ENCODE peak calls at places on chromosomes 13 and 19, in four cellular contexts. L is cardiac fibroblast, G is SK-N-SH, V is GM20000. R is an unnamed sample.

GRCh38 chr13:51494151-51494550 is 41.3 kb upstream of the INTS6 start:
- DNase-seq in V (no peak), L (peak; percentile 16), G (no peak), R (no peak)

GRCh38 chr19:41218615-41219507 is at the start of gene AXL:
- DNase-seq in V (no peak), L (peak; percentile 90), G (peak; percentile 43), R (no peak)

GRCh38 chr19:16829822-16830289 is 658 bp downstream of the SIN3B start:
- DNase-seq in G (peak; percentile 54), V (no peak), L (no peak), R (no peak)

GRCh38 chr19:18499055-18499775 is 22.7 kb downstream of the ELL start:
- DNase-seq in G (no peak), V (no peak), L (no peak), R (no peak)

GRCh38 chr19:10871711-10872550 is 578 bp downstream of the CARM1 start:
- DNase-seq in G (peak; percentile 74), L (peak; percentile 20), V (peak; percentile 58), R (peak; percentile 54)

GRCh38 chr19:49061445-49061844 is 3.2 kb downstream of the NTF4 start:
- DNase-seq in G (peak; percentile 31), L (no peak), V (peak; percentile 48), R (no peak)

GRCh38 chr19:43460362-43461016 is 4.9 kb downstream of the LYPD3 start:
- DNase-seq in L (no peak), V (no peak), G (no peak), R (no peak)

GRCh38 chr13:76972430-76972829 is 19.5 kb upstream of the CLN5 start:
- DNase-seq in L (peak; percentile 35), G (no peak), V (no peak), R (no peak)

GRCh38 chr13:98525852-98526512 is 50.9 kb downstream of the STK24 start:
- DNase-seq in L (no peak), G (no peak), V (no peak), R (no peak)

GRCh38 chr13:109785141-109785891 is 1.1 kb downstream of the IRS2 start:
- DNase-seq in L (peak; percentile 68), G (peak; percentile 47), V (peak; percentile 40), R (peak; percentile 25)

GRCh38 chr13:32040689-32041088 is 9.1 kb downstream of the FRY start:
- DNase-seq in G (no peak), L (no peak), V (no peak), R (no peak)

GRCh38 chr19:28987177-28987576 is 225.8 kb downstream of the UQCRFS1 start:
- DNase-seq in L (no peak), V (no peak), G (no peak), R (no peak)

GRCh38 chr13:92843549-92843948 is 383.1 kb upstream of the GPC6 start:
- DNase-seq in L (peak; percentile 73), V (no peak), G (no peak), R (no peak)

GRCh38 chr13:73096173-73097117 is 37.6 kb downstream of the KLF5 start:
- DNase-seq in G (no peak), V (no peak), L (no peak), R (no peak)

GRCh38 chr13:49652691-49653305 is 24.5 kb downstream of the ARL11 start:
- DNase-seq in G (peak; percentile 76), V (peak; percentile 55), L (peak; percentile 30), R (peak; percentile 64)

GRCh38 chr19:10270180-10270615 is 722 bp upstream of the ICAM1 start:
- DNase-seq in V (peak; percentile 72), G (peak; percentile 39), L (no peak), R (peak; percentile 70)

GRCh38 chr19:32287086-32287485 is 58.3 kb upstream of the ZNF507 start:
- DNase-seq in L (peak; percentile 17), V (no peak), G (no peak), R (no peak)

GRCh38 chr19:4609878-4610511 is 29.3 kb upstream of the TNFAIP8L1 start:
- DNase-seq in L (no peak), V (no peak), G (peak; percentile 46), R (no peak)

GRCh38 chr19:18465964-18466339 is 28.0 kb upstream of the ISYNA1 start:
- DNase-seq in V (no peak), G (no peak), L (no peak), R (no peak)

GRCh38 chr13:100694722-100695644 is 20.4 kb upstream of the TMTC4 start:
- DNase-seq in L (peak; percentile 90), V (no peak), G (peak; percentile 58), R (no peak)

GRCh38 chr13:67227131-67227983 is 2.8 kb downstream of the PCDH9 start:
- DNase-seq in V (no peak), G (no peak), L (no peak), R (no peak)

GRCh38 chr13:107884564-107884963 is 330.8 kb downstream of the LIG4 start:
- DNase-seq in G (no peak), L (no peak), V (no peak), R (no peak)

GRCh38 chr19:5183616-5184015 is 157.0 kb downstream of the PTPRS start:
- DNase-seq in G (no peak), L (no peak), V (no peak), R (no peak)

GRCh38 chr19:19538767-19539166 is 702 bp downstream of the CILP2 start:
- DNase-seq in G (no peak), L (peak; percentile 20), V (no peak), R (no peak)

GRCh38 chr19:18418725-18419194 is 438 bp upstream of the SSBP4 start:
- DNase-seq in G (no peak), L (no peak), V (no peak), R (no peak)

GRCh38 chr19:55601127-55601526 is 1.0 kb downstream of the ZNF524 start:
- DNase-seq in G (no peak), V (no peak), L (no peak), R (no peak)

GRCh38 chr13:23644527-23644926 is 74.3 kb downstream of the TNFRSF19 start:
- DNase-seq in L (peak; percentile 33), G (no peak), V (no peak), R (no peak)

GRCh38 chr13:60155978-60156377 is 7.8 kb downstream of the DIAPH3 start:
- DNase-seq in G (no peak), V (no peak), L (peak; percentile 28), R (no peak)

GRCh38 chr19:55980415-55980814 is 6.2 kb upstream of the NLRP5 start:
- DNase-seq in L (no peak), G (no peak), V (no peak), R (no peak)

GRCh38 chr19:5147971-5148793 is 179.3 kb downstream of the KDM4B start:
- DNase-seq in L (no peak), G (no peak), V (no peak), R (no peak)

GRCh38 chr13:79776538-79776937 is 295.6 kb downstream of the NDFIP2 start:
- DNase-seq in G (no peak), V (no peak), L (no peak), R (no peak)

GRCh38 chr13:59409211-59409610 is 754.5 kb downstream of the DIAPH3 start:
- DNase-seq in V (no peak), G (no peak), L (peak; percentile 48), R (no peak)

GRCh38 chr19:54674021-54674617 is 11.3 kb downstream of the LILRB4 start:
- DNase-seq in L (peak; percentile 42), G (peak; percentile 24), V (peak; percentile 38), R (peak; percentile 48)

GRCh38 chr13:67015976-67016600 is 214.0 kb downstream of the PCDH9 start:
- DNase-seq in L (no peak), G (no peak), V (no peak), R (no peak)

GRCh38 chr19:50803633-50804419 is 13.6 kb downstream of the ACP4 start:
- DNase-seq in L (peak; percentile 15), V (no peak), G (peak; percentile 79), R (no peak)

GRCh38 chr19:1933245-1933644 is 7.7 kb upstream of the CSNK1G2 start:
- DNase-seq in L (no peak), G (no peak), V (no peak), R (no peak)

GRCh38 chr13:39602277-39602613 is 748 bp downstream of the LHFPL6 start:
- DNase-seq in L (no peak), G (no peak), V (peak; percentile 57), R (peak; percentile 47)

GRCh38 chr13:60431108-60431700 is 34.2 kb downstream of the TDRD3 start:
- DNase-seq in G (peak; percentile 36), V (peak; percentile 19), L (peak; percentile 81), R (no peak)

DNA sequence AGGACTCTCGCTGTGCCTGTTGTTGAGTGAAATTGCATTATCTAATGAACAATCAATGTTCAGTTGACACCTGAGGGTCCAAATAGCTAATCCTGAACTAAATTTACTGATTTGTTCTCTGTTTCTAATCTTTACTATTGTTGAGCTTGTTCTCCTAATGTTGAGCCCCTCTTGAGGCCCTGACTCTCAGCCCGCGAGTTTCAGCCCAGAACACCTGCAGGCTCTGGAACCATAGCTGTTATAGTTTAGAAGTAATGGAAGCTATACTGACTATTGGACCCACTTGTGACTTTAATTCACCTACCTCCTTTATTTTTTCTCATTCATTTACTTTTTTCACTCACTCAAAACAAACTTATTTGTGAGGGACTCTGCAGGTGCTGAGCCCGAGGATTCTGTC is 20.6 kb upstream of the PCDH8 start:
- DNase-seq in V (no peak), L (no peak), G (no peak), R (no peak)
- TF ChIP-seq CTCF in V (no peak), L (no peak), G (no peak), R (no peak)

GRCh38 chr19:14433454-14434156 is 499 bp downstream of the PKN1 start:
- DNase-seq in L (no peak), V (peak; percentile 55), G (peak; percentile 59), R (no peak)
- TF ChIP-seq CTCF in L (no peak), V (no peak), G (peak; percentile 13), R (no peak)

GRCh38 chr19:30696514-30696913 is 324.3 kb downstream of the ZNF536 start:
- DNase-seq in G (peak; percentile 52), L (peak; percentile 22), V (no peak), R (no peak)
- TF ChIP-seq CTCF in G (no peak), L (peak; percentile 17), V (peak; percentile 12), R (peak; percentile 13)

GRCh38 chr19:39307822-39308530 is 11.8 kb downstream of the IFNL1 start:
- DNase-seq in V (peak; percentile 24), G (no peak), L (no peak), R (peak; percentile 7)
- TF ChIP-seq CTCF in V (no peak), G (no peak), L (no peak), R (no peak)